ENCODE peak calls at places on chromosomes 3 and 15, in five cellular contexts. One of them, this sample, is unnamed.

GRCh38 chr3:49024449-49024848 is 2.5 kb downstream of the NDUFAF3 start:
- DNase-seq in left lung: no peak
- DNase-seq in tibial nerve: no peak
- DNase-seq in naive thymus-derived CD4-positive, alpha-beta T cell: no peak
- DNase-seq in foreskin fibroblast: no peak
- DNase-seq in this sample: no peak

GRCh38 chr15:63076136-63077005 is 33.8 kb downstream of the TPM1 start:
- DNase-seq in naive thymus-derived CD4-positive, alpha-beta T cell: no peak
- DNase-seq in left lung: no peak
- DNase-seq in foreskin fibroblast: no peak
- DNase-seq in tibial nerve: no peak
- DNase-seq in this sample: no peak

GRCh38 chr3:56796202-56796601 is 5.5 kb downstream of the ARHGEF3 start:
- DNase-seq in left lung: no peak
- DNase-seq in foreskin fibroblast: no peak
- DNase-seq in naive thymus-derived CD4-positive, alpha-beta T cell: no peak
- DNase-seq in tibial nerve: no peak
- DNase-seq in this sample: peak

GRCh38 chr3:41148446-41148845 is 50.9 kb upstream of the CTNNB1 start:
- DNase-seq in tibial nerve: no peak
- DNase-seq in naive thymus-derived CD4-positive, alpha-beta T cell: no peak
- DNase-seq in left lung: no peak
- DNase-seq in foreskin fibroblast: no peak
- DNase-seq in this sample: peak

GRCh38 chr3:112582242-112582874 is 20.5 kb downstream of the SLC35A5 start:
- DNase-seq in tibial nerve: no peak
- DNase-seq in left lung: no peak
- DNase-seq in naive thymus-derived CD4-positive, alpha-beta T cell: no peak
- DNase-seq in foreskin fibroblast: peak
- DNase-seq in this sample: peak

GRCh38 chr3:186320862-186321568 is 41.0 kb downstream of the DGKG start:
- DNase-seq in foreskin fibroblast: peak
- DNase-seq in left lung: no peak
- DNase-seq in tibial nerve: no peak
- DNase-seq in naive thymus-derived CD4-positive, alpha-beta T cell: no peak
- DNase-seq in this sample: no peak

GRCh38 chr3:46091046-46091445 is 63.8 kb upstream of the XCR1 start:
- DNase-seq in naive thymus-derived CD4-positive, alpha-beta T cell: no peak
- DNase-seq in foreskin fibroblast: no peak
- DNase-seq in tibial nerve: no peak
- DNase-seq in left lung: no peak
- DNase-seq in this sample: no peak

GRCh38 chr3:123449986-123450474 is 1.1 kb upstream of the ADCY5 start:
- DNase-seq in foreskin fibroblast: no peak
- DNase-seq in naive thymus-derived CD4-positive, alpha-beta T cell: no peak
- DNase-seq in tibial nerve: no peak
- DNase-seq in left lung: no peak
- DNase-seq in this sample: no peak

GRCh38 chr3:68089572-68089991 is 435.2 kb upstream of the SUCLG2 start:
- DNase-seq in tibial nerve: no peak
- DNase-seq in left lung: no peak
- DNase-seq in foreskin fibroblast: no peak
- DNase-seq in naive thymus-derived CD4-positive, alpha-beta T cell: no peak
- DNase-seq in this sample: no peak

GRCh38 chr3:156148946-156149348 is 28.6 kb downstream of the KCNAB1 start:
- DNase-seq in tibial nerve: peak
- DNase-seq in naive thymus-derived CD4-positive, alpha-beta T cell: no peak
- DNase-seq in left lung: no peak
- DNase-seq in foreskin fibroblast: no peak
- DNase-seq in this sample: no peak

GRCh38 chr3:10530241-10530640 is 24.9 kb upstream of the ATP2B2 start:
- DNase-seq in left lung: no peak
- DNase-seq in naive thymus-derived CD4-positive, alpha-beta T cell: no peak
- DNase-seq in foreskin fibroblast: no peak
- DNase-seq in tibial nerve: no peak
- DNase-seq in this sample: no peak

GRCh38 chr3:109685084-109686079 is 348.0 kb upstream of the DPPA4 start:
- DNase-seq in foreskin fibroblast: peak
- DNase-seq in left lung: peak
- DNase-seq in tibial nerve: peak
- DNase-seq in naive thymus-derived CD4-positive, alpha-beta T cell: no peak
- DNase-seq in this sample: peak

GRCh38 chr3:37718647-37719046 is 143.0 kb upstream of the CTDSPL start:
- DNase-seq in tibial nerve: no peak
- DNase-seq in foreskin fibroblast: no peak
- DNase-seq in left lung: no peak
- DNase-seq in naive thymus-derived CD4-positive, alpha-beta T cell: no peak
- DNase-seq in this sample: no peak

GRCh38 chr3:69118555-69118954 is 3.8 kb downstream of the LMOD3 start:
- DNase-seq in foreskin fibroblast: no peak
- DNase-seq in left lung: no peak
- DNase-seq in tibial nerve: no peak
- DNase-seq in naive thymus-derived CD4-positive, alpha-beta T cell: no peak
- DNase-seq in this sample: no peak

GRCh38 chr15:22949074-22949547 is 31.1 kb downstream of the CYFIP1 start:
- DNase-seq in naive thymus-derived CD4-positive, alpha-beta T cell: no peak
- DNase-seq in left lung: no peak
- DNase-seq in tibial nerve: peak
- DNase-seq in foreskin fibroblast: peak
- DNase-seq in this sample: no peak

GRCh38 chr3:129122697-129123055 is 1.1 kb upstream of the RAB43 start:
- DNase-seq in naive thymus-derived CD4-positive, alpha-beta T cell: no peak
- DNase-seq in tibial nerve: no peak
- DNase-seq in foreskin fibroblast: peak
- DNase-seq in left lung: no peak
- DNase-seq in this sample: no peak
- H3K4me3 ChIP-seq in naive thymus-derived CD4-positive, alpha-beta T cell: no peak
- H3K4me3 ChIP-seq in tibial nerve: no peak
- H3K4me3 ChIP-seq in foreskin fibroblast: no peak
- H3K4me3 ChIP-seq in left lung: no peak
- H3K4me3 ChIP-seq in this sample: no peak

GRCh38 chr15:91311986-91312385 is 211.9 kb downstream of the SV2B start:
- DNase-seq in foreskin fibroblast: no peak
- DNase-seq in left lung: no peak
- DNase-seq in naive thymus-derived CD4-positive, alpha-beta T cell: no peak
- DNase-seq in tibial nerve: no peak
- DNase-seq in this sample: no peak
- H3K4me3 ChIP-seq in foreskin fibroblast: no peak
- H3K4me3 ChIP-seq in left lung: no peak
- H3K4me3 ChIP-seq in naive thymus-derived CD4-positive, alpha-beta T cell: peak
- H3K4me3 ChIP-seq in tibial nerve: no peak
- H3K4me3 ChIP-seq in this sample: no peak

GRCh38 chr3:154552338-154552737 is 122.3 kb upstream of the GPR149 start:
- DNase-seq in naive thymus-derived CD4-positive, alpha-beta T cell: no peak
- DNase-seq in left lung: no peak
- DNase-seq in tibial nerve: no peak
- DNase-seq in foreskin fibroblast: no peak
- DNase-seq in this sample: no peak

GRCh38 chr3:154549391-154549790 is 119.4 kb upstream of the GPR149 start:
- DNase-seq in foreskin fibroblast: no peak
- DNase-seq in left lung: no peak
- DNase-seq in tibial nerve: no peak
- DNase-seq in naive thymus-derived CD4-positive, alpha-beta T cell: no peak
- DNase-seq in this sample: no peak

DNA sequence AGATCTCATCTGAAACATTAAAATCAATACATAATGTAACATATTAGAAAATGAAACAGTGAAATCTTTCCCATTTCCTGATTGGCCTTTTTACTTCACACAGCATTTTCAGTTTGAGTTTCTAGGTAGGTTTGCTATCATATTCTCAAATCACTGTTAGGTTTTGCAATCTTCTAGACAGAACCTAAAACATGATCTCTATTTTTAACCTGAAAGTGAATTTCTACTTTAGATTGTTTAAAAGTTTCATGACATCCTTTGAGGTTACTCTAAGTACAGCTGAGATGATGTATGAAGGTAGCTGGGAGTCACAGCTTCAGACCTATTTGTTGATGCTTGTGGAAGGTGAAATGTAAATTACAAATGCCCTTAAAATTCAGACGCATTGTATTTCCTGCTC is 118.4 kb upstream of the GPR149 start:
- DNase-seq in tibial nerve: no peak
- DNase-seq in foreskin fibroblast: no peak
- DNase-seq in left lung: no peak
- DNase-seq in naive thymus-derived CD4-positive, alpha-beta T cell: no peak
- DNase-seq in this sample: no peak
- H3K4me3 ChIP-seq in tibial nerve: no peak
- H3K4me3 ChIP-seq in foreskin fibroblast: no peak
- H3K4me3 ChIP-seq in left lung: no peak
- H3K4me3 ChIP-seq in naive thymus-derived CD4-positive, alpha-beta T cell: no peak
- H3K4me3 ChIP-seq in this sample: no peak

GRCh38 chr15:67136802-67137201 is 71.4 kb downstream of the SMAD3 start:
- DNase-seq in naive thymus-derived CD4-positive, alpha-beta T cell: no peak
- DNase-seq in left lung: no peak
- DNase-seq in tibial nerve: no peak
- DNase-seq in foreskin fibroblast: no peak
- DNase-seq in this sample: no peak
- H3K4me3 ChIP-seq in naive thymus-derived CD4-positive, alpha-beta T cell: no peak
- H3K4me3 ChIP-seq in left lung: no peak
- H3K4me3 ChIP-seq in tibial nerve: no peak
- H3K4me3 ChIP-seq in foreskin fibroblast: no peak
- H3K4me3 ChIP-seq in this sample: no peak

DNA sequence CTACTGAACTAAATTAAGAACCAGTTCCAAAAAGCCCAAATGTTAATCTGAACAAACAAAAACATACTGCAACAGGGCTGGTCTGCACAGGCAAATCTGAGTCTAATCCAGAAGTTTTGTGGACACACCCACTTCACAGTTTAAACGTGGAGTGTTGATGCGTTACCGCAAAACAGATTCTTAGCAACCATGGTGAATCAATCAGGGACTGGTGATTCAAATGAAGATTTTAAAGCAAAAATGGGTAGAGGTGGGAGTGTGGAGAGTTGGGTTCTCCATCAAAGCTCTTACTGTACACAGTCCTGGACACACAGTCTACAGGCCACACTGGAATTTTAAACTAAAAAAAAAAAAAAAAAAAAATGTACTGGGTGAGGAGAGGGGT is 5.2 kb downstream of the ANXA2 start:
- DNase-seq in foreskin fibroblast: no peak
- DNase-seq in naive thymus-derived CD4-positive, alpha-beta T cell: no peak
- DNase-seq in tibial nerve: no peak
- DNase-seq in left lung: no peak
- DNase-seq in this sample: no peak
- H3K4me3 ChIP-seq in foreskin fibroblast: peak
- H3K4me3 ChIP-seq in naive thymus-derived CD4-positive, alpha-beta T cell: no peak
- H3K4me3 ChIP-seq in tibial nerve: no peak
- H3K4me3 ChIP-seq in left lung: no peak
- H3K4me3 ChIP-seq in this sample: peak

This sample was measured in retinal pigment epithelial cell.